ENCODE peak calls at places on chromosomes 4 and X, in eight cellular contexts. E is stomach; K is CD8-positive, alpha-beta T cell; W is psoas muscle; Q is substantia nigra; U is tibial artery; L is upper lobe of right lung; O is Karpas-422. R is an unnamed sample.

GRCh38 chrX:148930330-148930729 is 429.9 kb downstream of the AFF2 start:
- DNase-seq in E (no peak), K (no peak), W (no peak), Q (no peak), U (no peak), L (no peak), O (no peak), R (no peak)

GRCh38 chr4:13992975-13993495 is 365.5 kb upstream of the BOD1L1 start:
- DNase-seq in E (no peak), K (no peak), W (no peak), Q (no peak), U (no peak), L (no peak), O (no peak), R (no peak)

GRCh38 chr4:20618010-20618409 is 82.2 kb upstream of the PACRGL start:
- DNase-seq in E (no peak), K (no peak), W (peak), Q (peak), U (no peak), L (peak), O (no peak), R (no peak)

GRCh38 chrX:135185795-135186443 is 14.7 kb upstream of the CT55 start:
- DNase-seq in E (no peak), K (peak), W (no peak), Q (peak), U (no peak), L (no peak), O (peak), R (peak)

GRCh38 chrX:368811-369562 is 17.7 kb downstream of the PPP2R3B start:
- DNase-seq in E (no peak), K (no peak), W (no peak), Q (no peak), U (no peak), L (no peak), O (peak), R (peak)

GRCh38 chr4:107603430-107603829 is 116.6 kb downstream of the PAPSS1 start:
- DNase-seq in E (peak), K (no peak), W (no peak), Q (no peak), U (no peak), L (no peak), O (no peak), R (peak)

GRCh38 chr4:168981942-168982341 is 28.1 kb downstream of the CBR4 start:
- DNase-seq in E (no peak), K (no peak), W (no peak), Q (no peak), U (no peak), L (no peak), O (no peak), R (no peak)

GRCh38 chr4:2364654-2365053 is 53.8 kb downstream of the ZFYVE28 start:
- DNase-seq in E (peak), K (peak), W (peak), Q (no peak), U (peak), L (peak), O (no peak), R (peak)

GRCh38 chrX:43885617-43886016 is 3.4 kb upstream of the MAOB start:
- DNase-seq in E (no peak), K (no peak), W (no peak), Q (no peak), U (no peak), L (no peak), O (no peak), R (no peak)

GRCh38 chr4:118742050-118742449 is 56.9 kb downstream of the METTL14 start:
- DNase-seq in E (no peak), K (no peak), W (no peak), Q (no peak), U (no peak), L (no peak), O (no peak), R (no peak)

GRCh38 chr4:99815597-99816011 is 1.0 kb upstream of the DAPP1 start:
- DNase-seq in E (peak), K (no peak), W (no peak), Q (no peak), U (no peak), L (peak), O (no peak), R (no peak)

GRCh38 chr4:183905593-183906485 is 732 bp downstream of the STOX2 start:
- DNase-seq in E (peak), K (no peak), W (peak), Q (peak), U (no peak), L (peak), O (no peak), R (peak)

GRCh38 chr4:16969696-16970135 is 71.3 kb upstream of the LDB2 start:
- DNase-seq in E (peak), K (no peak), W (peak), Q (no peak), U (peak), L (no peak), O (no peak), R (peak)

GRCh38 chr4:139767585-139767984 is 102.0 kb downstream of the MGST2 start:
- DNase-seq in E (no peak), K (no peak), W (no peak), Q (no peak), U (no peak), L (no peak), O (peak), R (no peak)

GRCh38 chr4:68658672-68659071 is 11.8 kb downstream of the UGT2B15 start:
- DNase-seq in E (no peak), K (no peak), W (no peak), Q (no peak), U (no peak), L (no peak), O (no peak), R (no peak)

GRCh38 chr4:78613522-78614311 is 62.1 kb downstream of the ANXA3 start:
- DNase-seq in E (no peak), K (no peak), W (no peak), Q (no peak), U (no peak), L (no peak), O (no peak), R (no peak)

GRCh38 chr4:61786226-61786625 is 586.1 kb downstream of the ADGRL3 start:
- DNase-seq in E (no peak), K (no peak), W (no peak), Q (no peak), U (no peak), L (no peak), O (no peak), R (no peak)

GRCh38 chrX:31580726-31581125 is 508.9 kb upstream of the FTHL17 start:
- DNase-seq in E (no peak), K (no peak), W (no peak), Q (no peak), U (no peak), L (no peak), O (no peak), R (peak)

GRCh38 chr4:156321203-156321602 is 367.5 kb upstream of the CTSO start:
- DNase-seq in E (no peak), K (no peak), W (no peak), Q (no peak), U (no peak), L (no peak), O (no peak), R (peak)

GRCh38 chrX:55132416-55132815 is 43.6 kb downstream of the PAGE2 start:
- DNase-seq in E (no peak), K (no peak), W (no peak), Q (no peak), U (no peak), L (no peak), O (no peak), R (no peak)

GRCh38 chrX:101265869-101266428 is 25.2 kb downstream of the TAF7L start:
- DNase-seq in E (no peak), K (no peak), W (no peak), Q (no peak), U (no peak), L (no peak), O (no peak), R (peak)

GRCh38 chr4:148795156-148795864 is 353.1 kb upstream of the NR3C2 start:
- DNase-seq in E (peak), K (no peak), W (no peak), Q (no peak), U (no peak), L (peak), O (no peak), R (peak)

GRCh38 chr4:181677621-181678020 is 565.6 kb upstream of the TENM3 start:
- DNase-seq in E (no peak), K (no peak), W (no peak), Q (no peak), U (no peak), L (no peak), O (no peak), R (no peak)

GRCh38 chr4:119209077-119209476 is 3.4 kb upstream of the USP53 start:
- DNase-seq in E (no peak), K (no peak), W (no peak), Q (no peak), U (no peak), L (no peak), O (no peak), R (peak)

GRCh38 chr4:5751918-5752802 is 41.2 kb downstream of the EVC start:
- DNase-seq in E (no peak), K (no peak), W (no peak), Q (no peak), U (peak), L (peak), O (no peak), R (peak)

GRCh38 chr4:37400326-37400881 is 155.9 kb downstream of the NWD2 start:
- DNase-seq in E (no peak), K (no peak), W (no peak), Q (no peak), U (no peak), L (no peak), O (no peak), R (no peak)

GRCh38 chrX:153862369-153863250 is 23.4 kb downstream of the L1CAM start:
- DNase-seq in E (no peak), K (no peak), W (no peak), Q (no peak), U (no peak), L (no peak), O (no peak), R (no peak)

GRCh38 chr4:15035152-15035551 is 32.9 kb downstream of the CPEB2 start:
- DNase-seq in E (no peak), K (no peak), W (no peak), Q (no peak), U (no peak), L (no peak), O (no peak), R (peak)

GRCh38 chr4:114318309-114318708 is 280.3 kb upstream of the UGT8 start:
- DNase-seq in E (no peak), K (no peak), W (no peak), Q (no peak), U (no peak), L (no peak), O (no peak), R (peak)
- H3K27ac ChIP-seq in E (no peak), K (no peak), W (no peak), Q (no peak), U (no peak), L (no peak), O (no peak), R (no peak)

GRCh38 chrX:70171636-70172035 is 5.6 kb upstream of the DGAT2L6 start:
- DNase-seq in E (no peak), K (no peak), W (no peak), Q (no peak), U (no peak), L (no peak), O (peak), R (peak)

GRCh38 chrX:70166601-70167590 is 10.4 kb upstream of the DGAT2L6 start:
- DNase-seq in E (no peak), K (no peak), W (no peak), Q (no peak), U (no peak), L (no peak), O (no peak), R (peak)

GRCh38 chrX:70169281-70169680 is 8.0 kb upstream of the DGAT2L6 start:
- DNase-seq in E (no peak), K (no peak), W (no peak), Q (no peak), U (no peak), L (no peak), O (no peak), R (no peak)

GRCh38 chrX:70172226-70172625 is 5.1 kb upstream of the DGAT2L6 start:
- DNase-seq in E (no peak), K (no peak), W (no peak), Q (no peak), U (no peak), L (no peak), O (peak), R (peak)

GRCh38 chrX:70168238-70169188 is 8.8 kb upstream of the DGAT2L6 start:
- DNase-seq in E (no peak), K (no peak), W (peak), Q (no peak), U (no peak), L (no peak), O (no peak), R (peak)
- H3K27ac ChIP-seq in E (peak), K (no peak), W (no peak), Q (no peak), U (peak), L (peak), O (no peak), R (peak)

GRCh38 chr4:128353791-128354190 is 66.2 kb upstream of the PGRMC2 start:
- DNase-seq in E (no peak), K (no peak), W (no peak), Q (no peak), U (no peak), L (no peak), O (no peak), R (no peak)
- H3K27ac ChIP-seq in E (no peak), K (no peak), W (no peak), Q (no peak), U (no peak), L (no peak), O (no peak), R (peak)

GRCh38 chrX:16836371-16836770 is 33.8 kb downstream of the RBBP7 start:
- DNase-seq in E (peak), K (no peak), W (peak), Q (peak), U (no peak), L (no peak), O (no peak), R (peak)

GRCh38 chrX:16827225-16827624 is 41.0 kb downstream of the TXLNG start:
- DNase-seq in E (no peak), K (no peak), W (no peak), Q (no peak), U (no peak), L (no peak), O (no peak), R (peak)

GRCh38 chrX:16834811-16835210 is 35.4 kb downstream of the RBBP7 start:
- DNase-seq in E (no peak), K (no peak), W (no peak), Q (no peak), U (no peak), L (no peak), O (no peak), R (peak)

GRCh38 chrX:16828126-16828908 is 41.8 kb downstream of the RBBP7 start:
- DNase-seq in E (no peak), K (no peak), W (no peak), Q (no peak), U (no peak), L (no peak), O (no peak), R (peak)

DNA sequence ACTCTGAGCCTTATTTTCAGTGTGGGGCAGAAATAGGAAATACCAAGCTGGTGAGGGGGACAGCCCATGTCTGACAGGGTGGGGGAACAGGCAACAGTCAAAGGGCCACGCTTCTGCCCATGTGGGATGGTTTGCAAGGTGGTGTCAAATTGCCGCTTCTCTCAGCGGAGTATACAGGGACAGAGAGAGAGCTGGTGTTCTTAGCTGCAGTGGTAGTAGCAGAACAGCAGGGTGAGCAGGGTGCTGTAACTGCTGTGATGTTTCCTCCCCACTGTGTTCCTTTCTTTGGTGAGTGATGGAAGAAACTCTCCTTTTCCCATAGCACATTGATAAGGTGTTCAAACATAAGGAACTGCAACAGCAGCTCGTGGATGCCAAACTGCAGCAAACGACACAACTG is 37.9 kb downstream of the RBBP7 start:
- DNase-seq in E (no peak), K (no peak), W (no peak), Q (no peak), U (no peak), L (no peak), O (no peak), R (peak)
- H3K27ac ChIP-seq in E (no peak), K (no peak), W (no peak), Q (no peak), U (no peak), L (no peak), O (no peak), R (no peak)

GRCh38 chr4:41466249-41466648 is 71.7 kb upstream of the LIMCH1 start:
- DNase-seq in E (no peak), K (no peak), W (no peak), Q (no peak), U (no peak), L (no peak), O (no peak), R (no peak)

GRCh38 chr4:41471126-41471665 is 66.8 kb upstream of the LIMCH1 start:
- DNase-seq in E (no peak), K (no peak), W (no peak), Q (no peak), U (no peak), L (no peak), O (no peak), R (no peak)

GRCh38 chr4:41468122-41468521 is 69.8 kb upstream of the LIMCH1 start:
- DNase-seq in E (no peak), K (no peak), W (no peak), Q (no peak), U (no peak), L (no peak), O (no peak), R (no peak)

GRCh38 chr4:41460641-41461040 is 77.3 kb upstream of the LIMCH1 start:
- DNase-seq in E (no peak), K (no peak), W (no peak), Q (no peak), U (no peak), L (no peak), O (no peak), R (no peak)

GRCh38 chr4:41465135-41465761 is 72.7 kb upstream of the LIMCH1 start:
- DNase-seq in E (no peak), K (no peak), W (peak), Q (no peak), U (no peak), L (no peak), O (no peak), R (no peak)
- H3K27ac ChIP-seq in E (no peak), K (no peak), W (no peak), Q (no peak), U (no peak), L (no peak), O (no peak), R (no peak)